ENCODE peak calls at places on chromosomes 11 and 22, in ten cellular contexts. W, C, X, O, A, I, S, Q, J and U are unnamed samples.

GRCh38 chr11:112162761-112163669 is 879 bp downstream of the IL18 start:
- DNase-seq in W (no peak), C (peak; percentile 42), X (no peak), O (no peak), A (no peak), I (no peak), S (no peak), Q (no peak), J (no peak), U (no peak)

GRCh38 chr11:116461789-116462188 is 311.0 kb downstream of the BUD13 start:
- DNase-seq in W (no peak), C (no peak), X (no peak), O (no peak), A (no peak), I (no peak), S (no peak), Q (no peak), J (no peak), U (no peak)

GRCh38 chr11:43548921-43549320 is 131.6 kb upstream of the HSD17B12 start:
- DNase-seq in W (no peak), C (no peak), X (no peak), O (no peak), A (no peak), I (no peak), S (no peak), Q (no peak), J (no peak), U (no peak)

GRCh38 chr11:19903620-19904069 is 191.0 kb downstream of the NAV2 start:
- DNase-seq in W (peak; percentile 72), C (peak; percentile 83), X (peak; percentile 82), O (peak; percentile 89), A (no peak), I (peak; percentile 54), S (peak; percentile 80), Q (peak; percentile 90), J (peak; percentile 86), U (peak; percentile 87)

GRCh38 chr11:19848219-19848618 is 135.6 kb downstream of the NAV2 start:
- DNase-seq in W (no peak), C (no peak), X (no peak), O (no peak), A (no peak), I (no peak), S (no peak), Q (no peak), J (no peak), U (no peak)

GRCh38 chr11:61829806-61830205 is 1.7 kb downstream of the FADS2 start:
- DNase-seq in W (no peak), C (no peak), X (no peak), O (no peak), A (no peak), I (no peak), S (no peak), Q (no peak), J (no peak), U (no peak)

GRCh38 chr11:114764563-114764962 is 86.2 kb downstream of the NXPE2 start:
- DNase-seq in W (no peak), C (no peak), X (no peak), O (no peak), A (no peak), I (no peak), S (no peak), Q (no peak), J (no peak), U (no peak)

GRCh38 chr11:17162376-17162775 is 45.4 kb downstream of the PIK3C2A start:
- DNase-seq in W (no peak), C (no peak), X (no peak), O (no peak), A (no peak), I (no peak), S (no peak), Q (no peak), J (no peak), U (no peak)

GRCh38 chr11:127106938-127107337 is 106.4 kb upstream of the KIRREL3 start:
- DNase-seq in W (no peak), C (no peak), X (no peak), O (no peak), A (no peak), I (no peak), S (no peak), Q (no peak), J (no peak), U (no peak)

GRCh38 chr11:131491503-131491902 is 121.1 kb downstream of the NTM start:
- DNase-seq in W (no peak), C (peak; percentile 30), X (no peak), O (no peak), A (no peak), I (no peak), S (no peak), Q (no peak), J (no peak), U (no peak)

GRCh38 chr22:44906999-44907644 is 102.7 kb downstream of the PHF21B start:
- DNase-seq in W (no peak), C (no peak), X (no peak), O (no peak), A (no peak), I (no peak), S (peak; percentile 22), Q (no peak), J (no peak), U (no peak)

GRCh38 chr11:36451681-36452080 is 58.4 kb downstream of the TRAF6 start:
- DNase-seq in W (no peak), C (no peak), X (no peak), O (no peak), A (no peak), I (no peak), S (no peak), Q (no peak), J (no peak), U (no peak)

GRCh38 chr11:36450391-36450714 is 59.7 kb downstream of the TRAF6 start:
- DNase-seq in W (no peak), C (no peak), X (no peak), O (no peak), A (no peak), I (no peak), S (no peak), Q (no peak), J (no peak), U (no peak)

GRCh38 chr11:36451045-36451444 is 59.0 kb downstream of the TRAF6 start:
- DNase-seq in W (no peak), C (no peak), X (no peak), O (no peak), A (no peak), I (no peak), S (no peak), Q (no peak), J (no peak), U (no peak)

GRCh38 chr11:36447947-36448346 is 62.1 kb downstream of the TRAF6 start:
- DNase-seq in W (no peak), C (no peak), X (no peak), O (no peak), A (peak; percentile 76), I (no peak), S (no peak), Q (no peak), J (peak; percentile 14), U (no peak)

DNA sequence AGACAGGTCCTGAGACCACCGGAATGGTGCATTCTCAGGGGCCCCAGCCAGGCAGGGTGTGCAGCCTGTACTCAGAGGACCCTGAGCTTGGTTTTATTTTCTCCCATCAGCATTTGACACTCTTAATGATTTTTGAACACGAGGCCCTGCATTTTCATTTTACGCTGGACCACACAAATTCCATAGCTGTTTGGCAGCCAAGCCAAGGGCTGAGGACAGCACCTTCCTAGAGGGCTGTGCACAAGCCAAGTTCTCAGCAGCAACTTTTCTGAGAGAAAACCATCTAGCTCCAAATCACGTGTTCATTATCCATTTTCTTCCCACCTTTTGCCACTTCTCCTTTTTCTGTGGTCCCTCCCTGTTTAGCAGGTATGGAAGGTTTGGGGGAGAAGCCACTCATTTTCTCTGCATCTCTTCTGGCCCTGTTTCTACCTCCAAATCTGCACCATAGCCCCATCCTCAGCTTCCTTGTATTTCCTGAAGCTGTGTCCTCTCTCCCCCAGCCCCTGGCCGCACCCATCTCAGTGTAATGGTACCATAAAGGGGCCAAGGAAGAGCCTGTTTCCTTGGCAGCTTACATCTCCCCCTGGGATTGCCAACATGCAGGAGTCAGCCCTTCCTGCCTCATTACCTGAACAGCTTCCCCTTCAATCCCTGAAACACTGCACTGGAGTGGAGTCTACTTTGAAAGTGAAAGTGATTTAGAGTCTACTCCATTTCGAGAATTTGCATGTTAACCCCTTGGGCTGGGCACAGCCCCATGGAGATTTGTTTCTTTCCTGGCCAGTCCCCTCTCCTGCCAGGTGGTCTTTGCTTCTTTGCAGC is 60.3 kb downstream of the TRAF6 start:
- DNase-seq in W (no peak), C (no peak), X (no peak), O (no peak), A (no peak), I (no peak), S (peak; percentile 56), Q (no peak), J (no peak), U (no peak)
- H3K4me3 ChIP-seq in W (no peak overlapping the region), C (peak overlapping the region; percentile 3), X (peak overlapping the region; percentile 11), O (no peak overlapping the region), A (no peak overlapping the region), I (peak overlapping the region; percentile 24), S (no peak overlapping the region), Q (no peak overlapping the region), J (no peak overlapping the region), U (no peak overlapping the region)

DNA sequence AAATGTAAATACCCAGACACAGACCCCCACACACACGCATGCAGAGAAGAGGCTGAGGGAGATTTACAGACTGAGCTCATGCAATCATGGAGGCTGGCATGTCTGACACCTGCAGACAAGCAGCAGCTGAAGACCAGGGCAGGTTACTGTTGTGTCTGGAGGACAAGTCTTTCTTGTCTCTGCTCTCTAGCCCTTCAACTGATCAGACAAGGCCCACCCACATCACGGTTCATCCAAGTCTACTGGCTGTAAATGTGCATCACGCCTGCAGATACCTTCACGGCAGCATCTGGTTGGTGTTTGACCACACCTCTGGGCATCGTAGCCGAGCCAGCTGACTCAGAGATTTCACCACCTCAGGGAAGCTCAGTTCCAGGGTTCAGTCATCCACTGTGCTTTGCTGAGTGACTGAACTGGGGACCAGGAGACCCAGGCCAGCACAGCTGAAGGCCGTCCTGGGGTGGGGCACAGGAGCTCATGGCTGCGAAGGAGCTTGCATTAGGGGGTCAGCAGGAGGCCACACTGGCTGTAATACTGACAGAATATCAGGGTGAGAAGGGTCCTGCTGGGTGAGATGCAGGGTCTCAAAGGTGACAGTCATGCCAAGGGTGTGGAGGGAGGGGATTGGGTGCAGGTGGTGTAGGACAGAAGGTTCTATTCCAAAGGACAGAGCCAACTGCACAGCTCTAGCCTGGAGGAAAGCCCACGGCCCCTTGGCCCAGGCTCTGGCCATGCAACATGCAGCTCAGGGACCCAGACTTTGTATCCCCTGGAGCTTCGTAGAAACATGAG is 304.9 kb downstream of the BRD1 start:
- DNase-seq in W (no peak), C (no peak), X (no peak), O (no peak), A (no peak), I (no peak), S (no peak), Q (no peak), J (no peak), U (peak; percentile 43)
- H3K4me1 ChIP-seq in W (no peaks in the 10 kb centered on the region), C (no peaks in the 10 kb centered on the region), X (no peaks in the 10 kb centered on the region), O (no peaks in the 10 kb centered on the region), A (no peaks in the 10 kb centered on the region), I (no peaks in the 10 kb centered on the region), S (no peaks in the 10 kb centered on the region), Q (peaks cover 6% of the 10 kb centered on the region), J (no peaks in the 10 kb centered on the region), U (no peaks in the 10 kb centered on the region)

GRCh38 chr22:22709719-22710445 is 65.5 kb downstream of the GGTLC2 start:
- DNase-seq in W (no peak), C (no peak), X (no peak), O (no peak), A (peak; percentile 64), I (no peak), S (no peak), Q (peak; percentile 87), J (no peak), U (no peak)
- TF ChIP-seq CTCF in W (no peak), C (peak; percentile 35), X (no peak), O (peak; percentile 30), A (no peak), I (no peak), S (no peak), Q (peak; percentile 69), J (no peak), U (no peak)

GRCh38 chr11:59224419-59224928 is 11.7 kb upstream of the MPEG1 start:
- DNase-seq in W (peak; percentile 39), C (no peak), X (no peak), O (no peak), A (no peak), I (no peak), S (no peak), Q (no peak), J (no peak), U (peak; percentile 73)
- H3K4me3 ChIP-seq in W (no peak overlapping the region), C (no peak overlapping the region), X (no peak overlapping the region), O (no peak overlapping the region), A (no peak overlapping the region), I (no peak overlapping the region), S (no peak overlapping the region), Q (no peak overlapping the region), J (no peak overlapping the region), U (no peak overlapping the region)